ENCODE peak calls at places on chromosomes 7 and 10, in five cellular contexts. H, M, K, P and J are unnamed samples.

GRCh38 chr10:570631-571565 is 118.6 kb downstream of the DIP2C start:
- DNase-seq in H (no peak), M (no peak), K (no peak), P (no peak), J (no peak)

GRCh38 chr10:44300666-44301649 is 83.9 kb downstream of the CXCL12 start:
- DNase-seq in H (no peak), M (no peak), K (no peak), P (peak), J (no peak)

GRCh38 chr7:32916006-32916405 is 24.4 kb upstream of the KBTBD2 start:
- DNase-seq in H (no peak), M (no peak), K (no peak), P (no peak), J (no peak)

GRCh38 chr10:106711313-106711906 is 453.1 kb downstream of the SORCS1 start:
- DNase-seq in H (peak), M (peak), K (no peak), P (no peak), J (peak)

GRCh38 chr10:96829029-96829773 is 2.9 kb upstream of the LCOR start:
- DNase-seq in H (no peak), M (no peak), K (no peak), P (no peak), J (no peak)

GRCh38 chr10:77405771-77406241 is 231.8 kb downstream of the KCNMA1 start:
- DNase-seq in H (peak), M (peak), K (peak), P (peak), J (peak)

GRCh38 chr7:4689668-4690067 is 7.6 kb downstream of the FOXK1 start:
- DNase-seq in H (no peak), M (no peak), K (no peak), P (no peak), J (no peak)

GRCh38 chr7:43303740-43304241 is 191.3 kb downstream of the HECW1 start:
- DNase-seq in H (no peak), M (peak), K (no peak), P (peak), J (no peak)

GRCh38 chr10:69403519-69403918 is 13.2 kb downstream of the TACR2 start:
- DNase-seq in H (no peak), M (no peak), K (no peak), P (peak), J (no peak)

GRCh38 chr10:101453318-101453717 is 99.4 kb downstream of the BTRC start:
- DNase-seq in H (no peak), M (no peak), K (no peak), P (no peak), J (no peak)

GRCh38 chr7:23333671-23334246 is 34.6 kb downstream of the MALSU1 start:
- DNase-seq in H (no peak), M (no peak), K (no peak), P (peak), J (no peak)

GRCh38 chr10:123139521-123140163 is 3.9 kb downstream of the HMX3 start:
- DNase-seq in H (no peak), M (no peak), K (peak), P (no peak), J (no peak)

GRCh38 chr10:122855745-122856144 is 10.1 kb upstream of the CUZD1 start:
- DNase-seq in H (no peak), M (no peak), K (no peak), P (no peak), J (no peak)

GRCh38 chr10:1240341-1240775 is 184.2 kb downstream of the WDR37 start:
- DNase-seq in H (no peak), M (no peak), K (peak), P (no peak), J (peak)

GRCh38 chr7:48089415-48089975 is 430 bp downstream of the UPP1 start:
- DNase-seq in H (peak), M (peak), K (no peak), P (peak), J (peak)

GRCh38 chr7:153324094-153324493 is 564.5 kb downstream of the ACTR3B start:
- DNase-seq in H (no peak), M (no peak), K (no peak), P (no peak), J (no peak)

GRCh38 chr7:45157653-45158401 is at the start of gene RAMP3:
- DNase-seq in H (no peak), M (no peak), K (no peak), P (no peak), J (no peak)

GRCh38 chr10:14571866-14572507 is 202.7 kb downstream of the FAM107B start:
- DNase-seq in H (no peak), M (no peak), K (no peak), P (peak), J (no peak)

GRCh38 chr10:5493698-5494097 is 5.7 kb downstream of the CALML5 start:
- DNase-seq in H (no peak), M (no peak), K (peak), P (no peak), J (no peak)

GRCh38 chr7:105007298-105007697 is 6.7 kb upstream of the KMT2E start:
- DNase-seq in H (no peak), M (no peak), K (no peak), P (no peak), J (no peak)

GRCh38 chr7:801940-802364 is 30.3 kb upstream of the SUN1 start:
- DNase-seq in H (no peak), M (no peak), K (peak), P (no peak), J (peak)

GRCh38 chr7:27031289-27032172 is 64.3 kb downstream of the HOXA1 start:
- DNase-seq in H (no peak), M (no peak), K (no peak), P (peak), J (no peak)

GRCh38 chr7:141158562-141158961 is 84.7 kb downstream of the TMEM178B start:
- DNase-seq in H (no peak), M (no peak), K (no peak), P (peak), J (no peak)